ENCODE peak calls at places on chromosomes 2 and 18, in ten cellular contexts. S, X, K, I, Z, H, N, C, B and M are unnamed samples.

GRCh38 chr2:239775623-239776440 is 249.3 kb downstream of the NDUFA10 start:
- ATAC-seq in S (no peak), X (no peak), K (no peak), I (no peak), Z (no peak), H (no peak), N (no peak), C (no peak), B (no peak), M (no peak)

GRCh38 chr2:21424375-21424774 is 300.6 kb downstream of the TDRD15 start:
- ATAC-seq in S (no peak), X (no peak), K (peak; percentile 93), I (peak; percentile 55), Z (no peak), H (no peak), N (no peak), C (peak; percentile 83), B (peak; percentile 66), M (no peak)

GRCh38 chr2:182668671-182669070 is 47.4 kb upstream of the DNAJC10 start:
- ATAC-seq in S (no peak), X (no peak), K (no peak), I (no peak), Z (no peak), H (peak; percentile 53), N (no peak), C (no peak), B (no peak), M (peak; percentile 53)

GRCh38 chr2:169365093-169365483 is 2.8 kb upstream of the LRP2 start:
- ATAC-seq in S (no peak), X (peak; percentile 20), K (no peak), I (peak; percentile 6), Z (peak; percentile 33), H (no peak), N (no peak), C (no peak), B (no peak), M (no peak)

GRCh38 chr18:59610546-59611140 is 86.6 kb downstream of the CCBE1 start:
- ATAC-seq in S (no peak), X (no peak), K (no peak), I (no peak), Z (no peak), H (no peak), N (no peak), C (no peak), B (no peak), M (no peak)

GRCh38 chr2:227607969-227608368 is 6.7 kb downstream of the SCYGR3 start:
- ATAC-seq in S (no peak), X (no peak), K (no peak), I (peak; percentile 22), Z (no peak), H (no peak), N (no peak), C (no peak), B (no peak), M (no peak)

GRCh38 chr18:76722224-76723061 is 99.9 kb upstream of the ZNF236 start:
- ATAC-seq in S (no peak), X (no peak), K (no peak), I (no peak), Z (no peak), H (no peak), N (no peak), C (no peak), B (no peak), M (no peak)

GRCh38 chr2:142881619-142882018 is 4.2 kb downstream of the KYNU start:
- ATAC-seq in S (no peak), X (no peak), K (no peak), I (no peak), Z (no peak), H (no peak), N (no peak), C (no peak), B (no peak), M (no peak)

GRCh38 chr2:179251865-179252264 is 12.8 kb downstream of the SESTD1 start:
- ATAC-seq in S (no peak), X (no peak), K (no peak), I (peak; percentile 55), Z (peak; percentile 57), H (no peak), N (peak; percentile 38), C (no peak), B (no peak), M (peak; percentile 45)

GRCh38 chr2:196079052-196079451 is 10.4 kb upstream of the DNAH7 start:
- ATAC-seq in S (no peak), X (no peak), K (no peak), I (peak; percentile 74), Z (no peak), H (no peak), N (peak; percentile 82), C (no peak), B (no peak), M (no peak)

GRCh38 chr2:8457092-8457481 is 224.8 kb upstream of the ID2 start:
- ATAC-seq in S (no peak), X (peak; percentile 63), K (no peak), I (peak; percentile 69), Z (peak; percentile 57), H (peak; percentile 51), N (no peak), C (no peak), B (peak; percentile 15), M (peak; percentile 72)

GRCh38 chr2:228556707-228557106 is 375.2 kb upstream of the SPHKAP start:
- ATAC-seq in S (no peak), X (no peak), K (no peak), I (no peak), Z (no peak), H (no peak), N (peak; percentile 73), C (no peak), B (no peak), M (no peak)

GRCh38 chr18:55484773-55485172 is 103.2 kb downstream of the TCF4 start:
- ATAC-seq in S (no peak), X (no peak), K (peak; percentile 10), I (no peak), Z (no peak), H (no peak), N (no peak), C (no peak), B (peak; percentile 57), M (no peak)

GRCh38 chr18:44900627-44901026 is 219.9 kb downstream of the SETBP1 start:
- ATAC-seq in S (no peak), X (no peak), K (no peak), I (peak; percentile 29), Z (no peak), H (no peak), N (peak; percentile 70), C (no peak), B (no peak), M (peak; percentile 68)

GRCh38 chr18:58208207-58208944 is 164.3 kb downstream of the NEDD4L start:
- ATAC-seq in S (no peak), X (no peak), K (peak; percentile 38), I (peak; percentile 59), Z (no peak), H (no peak), N (peak; percentile 67), C (no peak), B (no peak), M (no peak)

GRCh38 chr2:83517727-83518368 is 941.2 kb downstream of the SUCLG1 start:
- ATAC-seq in S (no peak), X (no peak), K (no peak), I (no peak), Z (no peak), H (peak; percentile 49), N (no peak), C (no peak), B (no peak), M (no peak)

GRCh38 chr2:224882291-224883171 is 159.7 kb downstream of the DOCK10 start:
- ATAC-seq in S (no peak), X (no peak), K (no peak), I (peak; percentile 46), Z (peak; percentile 63), H (no peak), N (peak; percentile 84), C (no peak), B (peak; percentile 20), M (peak; percentile 68)

GRCh38 chr2:149544692-149545091 is 42.9 kb downstream of the MMADHC start:
- ATAC-seq in S (no peak), X (peak; percentile 51), K (no peak), I (no peak), Z (no peak), H (no peak), N (no peak), C (no peak), B (no peak), M (no peak)

GRCh38 chr2:101267671-101268656 is 15.3 kb downstream of the CNOT11 start:
- ATAC-seq in S (no peak), X (no peak), K (no peak), I (peak; percentile 64), Z (no peak), H (no peak), N (no peak), C (no peak), B (no peak), M (no peak)

GRCh38 chr18:63205791-63206252 is 113.7 kb downstream of the BCL2 start:
- ATAC-seq in S (no peak), X (peak; percentile 21), K (no peak), I (no peak), Z (peak; percentile 42), H (peak; percentile 61), N (no peak), C (no peak), B (no peak), M (no peak)

GRCh38 chr2:102100371-102101096 is 42.0 kb upstream of the IL1R1 start:
- ATAC-seq in S (no peak), X (no peak), K (no peak), I (peak; percentile 68), Z (peak; percentile 70), H (no peak), N (peak; percentile 68), C (no peak), B (no peak), M (peak; percentile 75)

GRCh38 chr2:177353084-177353483 is 39.5 kb upstream of the AGPS start:
- ATAC-seq in S (peak; percentile 80), X (no peak), K (peak; percentile 65), I (no peak), Z (no peak), H (peak; percentile 33), N (no peak), C (peak; percentile 39), B (peak; percentile 79), M (no peak)